ENCODE peak calls at places on chromosomes 12 and 14, in ten cellular contexts. J is GM06990, K is CMK, O is neural progenitor cell, M is HAP-1, H is glutamatergic neuron, E is mesothelial cell of epicardium, A is AG08396, R is AG10803, Y is OCI-LY7. X is an unnamed sample.

GRCh38 chr14:68584786-68585185 is 208.1 kb downstream of the ZFP36L1 start:
- DNase-seq in J (no peak), K (no peak), O (no peak), M (no peak), H (no peak), E (no peak), A (no peak), R (peak), Y (no peak), X (no peak)

GRCh38 chr12:32604565-32604964 is 74.5 kb upstream of the DNM1L start:
- DNase-seq in J (no peak), K (no peak), O (no peak), M (no peak), H (no peak), E (no peak), A (no peak), R (no peak), Y (no peak), X (no peak)

GRCh38 chr12:122852336-122853275 is 17.3 kb downstream of the HIP1R start:
- DNase-seq in J (no peak), K (no peak), O (no peak), M (no peak), H (no peak), E (no peak), A (peak), R (no peak), Y (no peak), X (no peak)

GRCh38 chr12:96810477-96810876 is 96.6 kb upstream of the NEDD1 start:
- DNase-seq in J (no peak), K (no peak), O (peak), M (peak), H (no peak), E (no peak), A (no peak), R (no peak), Y (no peak), X (no peak)

GRCh38 chr12:31118347-31118830 is 44.7 kb downstream of the DDX11 start:
- DNase-seq in J (no peak), K (no peak), O (peak), M (peak), H (no peak), E (no peak), A (peak), R (no peak), Y (peak), X (no peak)

GRCh38 chr12:6765634-6766581 is at the start of gene PTMS:
- DNase-seq in J (peak), K (peak), O (peak), M (peak), H (peak), E (peak), A (peak), R (peak), Y (peak), X (no peak)

GRCh38 chr12:121390856-121391255 is 9.1 kb upstream of the RNF34 start:
- DNase-seq in J (no peak), K (no peak), O (no peak), M (no peak), H (no peak), E (no peak), A (no peak), R (no peak), Y (no peak), X (no peak)

GRCh38 chr14:99961826-99962518 is 103.2 kb upstream of the EVL start:
- DNase-seq in J (no peak), K (no peak), O (peak), M (no peak), H (no peak), E (no peak), A (no peak), R (no peak), Y (no peak), X (no peak)

GRCh38 chr12:46749322-46749721 is 76.5 kb downstream of the SLC38A4 start:
- DNase-seq in J (no peak), K (no peak), O (no peak), M (no peak), H (no peak), E (no peak), A (no peak), R (no peak), Y (no peak), X (no peak)

GRCh38 chr14:30194769-30195168 is 267.1 kb upstream of the PRKD1 start:
- DNase-seq in J (no peak), K (no peak), O (no peak), M (no peak), H (no peak), E (no peak), A (peak), R (peak), Y (no peak), X (no peak)

GRCh38 chr12:21526721-21527345 is 737 bp downstream of the SPX start:
- DNase-seq in J (no peak), K (no peak), O (no peak), M (no peak), H (no peak), E (no peak), A (no peak), R (no peak), Y (no peak), X (no peak)

GRCh38 chr14:69685217-69685616 is 73.8 kb downstream of the SUSD6 start:
- DNase-seq in J (no peak), K (no peak), O (no peak), M (no peak), H (no peak), E (no peak), A (no peak), R (no peak), Y (no peak), X (no peak)

GRCh38 chr12:131105736-131106356 is 152.1 kb downstream of the ADGRD1 start:
- DNase-seq in J (no peak), K (no peak), O (no peak), M (no peak), H (peak), E (peak), A (no peak), R (no peak), Y (no peak), X (no peak)

GRCh38 chr12:79686171-79686570 is 4.6 kb downstream of the PAWR start:
- DNase-seq in J (no peak), K (no peak), O (no peak), M (no peak), H (no peak), E (no peak), A (no peak), R (no peak), Y (no peak), X (no peak)

GRCh38 chr14:62692490-62693106 is 352.7 kb downstream of the KCNH5 start:
- DNase-seq in J (no peak), K (no peak), O (no peak), M (no peak), H (no peak), E (no peak), A (no peak), R (no peak), Y (no peak), X (no peak)

GRCh38 chr14:21860172-21860571 is 186.6 kb upstream of the OR4E1 start:
- DNase-seq in J (no peak), K (no peak), O (peak), M (no peak), H (no peak), E (no peak), A (peak), R (no peak), Y (peak), X (peak)

GRCh38 chr12:26346748-26347147 is 151.4 kb downstream of the SSPN start:
- DNase-seq in J (no peak), K (no peak), O (no peak), M (no peak), H (no peak), E (no peak), A (no peak), R (no peak), Y (no peak), X (no peak)

GRCh38 chr12:4279120-4279690 is 5.6 kb downstream of the CCND2 start:
- DNase-seq in J (no peak), K (no peak), O (no peak), M (no peak), H (no peak), E (no peak), A (no peak), R (no peak), Y (no peak), X (no peak)

GRCh38 chr12:63915105-63915830 is 70.8 kb downstream of the SRGAP1 start:
- DNase-seq in J (no peak), K (no peak), O (no peak), M (peak), H (no peak), E (no peak), A (peak), R (peak), Y (no peak), X (no peak)

GRCh38 chr12:103672401-103673119 is 85.5 kb downstream of the STAB2 start:
- DNase-seq in J (no peak), K (no peak), O (no peak), M (no peak), H (no peak), E (no peak), A (no peak), R (no peak), Y (no peak), X (no peak)

GRCh38 chr12:49627752-49628360 is 4.5 kb downstream of the PRPF40B start:
- DNase-seq in J (no peak), K (no peak), O (no peak), M (no peak), H (no peak), E (no peak), A (peak), R (peak), Y (no peak), X (no peak)

GRCh38 chr14:95267306-95267705 is 52.4 kb downstream of the CLMN start:
- DNase-seq in J (no peak), K (no peak), O (no peak), M (no peak), H (no peak), E (no peak), A (no peak), R (no peak), Y (no peak), X (no peak)

GRCh38 chr12:12655061-12655460 is 40.9 kb downstream of the GPR19 start:
- DNase-seq in J (no peak), K (no peak), O (no peak), M (no peak), H (no peak), E (no peak), A (no peak), R (peak), Y (no peak), X (no peak)

GRCh38 chr12:94722664-94723063 is 72.3 kb upstream of the TMCC3 start:
- DNase-seq in J (no peak), K (no peak), O (no peak), M (no peak), H (no peak), E (no peak), A (no peak), R (no peak), Y (no peak), X (no peak)

GRCh38 chr12:52007158-52007921 is 594 bp downstream of the TAMALIN start:
- DNase-seq in J (no peak), K (no peak), O (peak), M (no peak), H (no peak), E (no peak), A (no peak), R (peak), Y (no peak), X (no peak)

GRCh38 chr14:56215180-56215579 is 97.0 kb downstream of the PELI2 start:
- DNase-seq in J (no peak), K (no peak), O (no peak), M (no peak), H (no peak), E (no peak), A (no peak), R (no peak), Y (no peak), X (no peak)

GRCh38 chr14:22545842-22546721 is 42.9 kb downstream of the DAD1 start:
- DNase-seq in J (no peak), K (no peak), O (peak), M (no peak), H (no peak), E (no peak), A (peak), R (peak), Y (no peak), X (no peak)

GRCh38 chr14:99772371-99773283 is 20.6 kb upstream of the EML1 start:
- DNase-seq in J (no peak), K (no peak), O (no peak), M (peak), H (no peak), E (no peak), A (no peak), R (no peak), Y (no peak), X (no peak)

GRCh38 chr14:54278087-54278486 is 118.7 kb upstream of the CDKN3 start:
- DNase-seq in J (no peak), K (peak), O (no peak), M (no peak), H (no peak), E (no peak), A (no peak), R (no peak), Y (peak), X (peak)

GRCh38 chr14:28673056-28673455 is 93.5 kb upstream of the FOXG1 start:
- DNase-seq in J (no peak), K (no peak), O (no peak), M (no peak), H (no peak), E (no peak), A (no peak), R (no peak), Y (no peak), X (no peak)

GRCh38 chr12:81146228-81147225 is 68.6 kb downstream of the ACSS3 start:
- DNase-seq in J (no peak), K (no peak), O (no peak), M (no peak), H (no peak), E (no peak), A (no peak), R (no peak), Y (no peak), X (no peak)

GRCh38 chr14:75554482-75554881 is 23.9 kb upstream of the FLVCR2 start:
- DNase-seq in J (no peak), K (no peak), O (no peak), M (no peak), H (no peak), E (no peak), A (no peak), R (peak), Y (no peak), X (no peak)